ENCODE peak calls at places on chromosome 9, in eight cellular contexts. One of them, this sample, is unnamed.

GRCh38 chr9:16133556-16134227 is 580.8 kb downstream of the CCDC171 start:
- DNase-seq in RWPE1: peak
- DNase-seq in left lung: no peak
- DNase-seq in AG10803: peak
- DNase-seq in brain microvascular endothelial cell: peak
- DNase-seq in fibroblast of mammary gland: peak
- DNase-seq in heart right ventricle: peak
- DNase-seq in colonic mucosa: peak
- DNase-seq in this sample: no peak

GRCh38 chr9:34992376-34992951 is 2.9 kb downstream of the DNAJB5 start:
- DNase-seq in RWPE1: peak
- DNase-seq in left lung: peak
- DNase-seq in AG10803: peak
- DNase-seq in brain microvascular endothelial cell: peak
- DNase-seq in fibroblast of mammary gland: peak
- DNase-seq in heart right ventricle: peak
- DNase-seq in colonic mucosa: no peak
- DNase-seq in this sample: no peak

GRCh38 chr9:108041551-108041950 is 552.0 kb upstream of the KLF4 start:
- DNase-seq in RWPE1: peak
- DNase-seq in left lung: no peak
- DNase-seq in AG10803: peak
- DNase-seq in brain microvascular endothelial cell: peak
- DNase-seq in fibroblast of mammary gland: peak
- DNase-seq in heart right ventricle: no peak
- DNase-seq in colonic mucosa: no peak
- DNase-seq in this sample: no peak

GRCh38 chr9:34490360-34490759 is 31.8 kb downstream of the DNAI1 start:
- DNase-seq in RWPE1: no peak
- DNase-seq in left lung: no peak
- DNase-seq in AG10803: no peak
- DNase-seq in brain microvascular endothelial cell: no peak
- DNase-seq in fibroblast of mammary gland: no peak
- DNase-seq in heart right ventricle: no peak
- DNase-seq in colonic mucosa: no peak
- DNase-seq in this sample: no peak

GRCh38 chr9:81317939-81318338 is 371.4 kb downstream of the TLE1 start:
- DNase-seq in RWPE1: no peak
- DNase-seq in left lung: no peak
- DNase-seq in AG10803: no peak
- DNase-seq in brain microvascular endothelial cell: no peak
- DNase-seq in fibroblast of mammary gland: peak
- DNase-seq in heart right ventricle: no peak
- DNase-seq in colonic mucosa: no peak
- DNase-seq in this sample: no peak

GRCh38 chr9:116002624-116003023 is 151.0 kb upstream of the PAPPA start:
- DNase-seq in RWPE1: peak
- DNase-seq in left lung: no peak
- DNase-seq in AG10803: peak
- DNase-seq in brain microvascular endothelial cell: no peak
- DNase-seq in fibroblast of mammary gland: peak
- DNase-seq in heart right ventricle: no peak
- DNase-seq in colonic mucosa: no peak
- DNase-seq in this sample: no peak

GRCh38 chr9:2161661-2162060 is 146.5 kb downstream of the SMARCA2 start:
- DNase-seq in RWPE1: no peak
- DNase-seq in left lung: no peak
- DNase-seq in AG10803: no peak
- DNase-seq in brain microvascular endothelial cell: no peak
- DNase-seq in fibroblast of mammary gland: no peak
- DNase-seq in heart right ventricle: no peak
- DNase-seq in colonic mucosa: no peak
- DNase-seq in this sample: no peak

GRCh38 chr9:98347642-98348041 is 92.2 kb upstream of the TBC1D2 start:
- DNase-seq in RWPE1: no peak
- DNase-seq in left lung: no peak
- DNase-seq in AG10803: no peak
- DNase-seq in brain microvascular endothelial cell: no peak
- DNase-seq in fibroblast of mammary gland: no peak
- DNase-seq in heart right ventricle: no peak
- DNase-seq in colonic mucosa: no peak
- DNase-seq in this sample: no peak

GRCh38 chr9:92600742-92601261 is 65.0 kb upstream of the ECM2 start:
- DNase-seq in RWPE1: no peak
- DNase-seq in left lung: no peak
- DNase-seq in AG10803: peak
- DNase-seq in brain microvascular endothelial cell: peak
- DNase-seq in fibroblast of mammary gland: peak
- DNase-seq in heart right ventricle: no peak
- DNase-seq in colonic mucosa: no peak
- DNase-seq in this sample: no peak

GRCh38 chr9:91273853-91274552 is 87.7 kb downstream of the AUH start:
- DNase-seq in RWPE1: peak
- DNase-seq in left lung: no peak
- DNase-seq in AG10803: peak
- DNase-seq in brain microvascular endothelial cell: peak
- DNase-seq in fibroblast of mammary gland: peak
- DNase-seq in heart right ventricle: no peak
- DNase-seq in colonic mucosa: no peak
- DNase-seq in this sample: no peak

GRCh38 chr9:101716629-101717028 is 21.8 kb downstream of the GRIN3A start:
- DNase-seq in RWPE1: no peak
- DNase-seq in left lung: no peak
- DNase-seq in AG10803: no peak
- DNase-seq in brain microvascular endothelial cell: no peak
- DNase-seq in fibroblast of mammary gland: peak
- DNase-seq in heart right ventricle: no peak
- DNase-seq in colonic mucosa: no peak
- DNase-seq in this sample: no peak

GRCh38 chr9:138043061-138043410 is 165.5 kb downstream of the CACNA1B start:
- DNase-seq in RWPE1: no peak
- DNase-seq in left lung: no peak
- DNase-seq in AG10803: no peak
- DNase-seq in brain microvascular endothelial cell: no peak
- DNase-seq in fibroblast of mammary gland: no peak
- DNase-seq in heart right ventricle: no peak
- DNase-seq in colonic mucosa: no peak
- DNase-seq in this sample: no peak

GRCh38 chr9:129720181-129720864 is 32.5 kb downstream of the PTGES start:
- DNase-seq in RWPE1: no peak
- DNase-seq in left lung: no peak
- DNase-seq in AG10803: no peak
- DNase-seq in brain microvascular endothelial cell: no peak
- DNase-seq in fibroblast of mammary gland: no peak
- DNase-seq in heart right ventricle: no peak
- DNase-seq in colonic mucosa: no peak
- DNase-seq in this sample: no peak
- TF ChIP-seq CTCF in RWPE1: peak
- TF ChIP-seq CTCF in left lung: no peak
- TF ChIP-seq CTCF in AG10803: peak
- TF ChIP-seq CTCF in brain microvascular endothelial cell: peak
- TF ChIP-seq CTCF in fibroblast of mammary gland: peak
- TF ChIP-seq CTCF in heart right ventricle: no peak
- TF ChIP-seq CTCF in colonic mucosa: no peak
- TF ChIP-seq CTCF in this sample: no peak

GRCh38 chr9:136552117-136552685 is 6.4 kb upstream of the NOTCH1 start:
- DNase-seq in RWPE1: no peak
- DNase-seq in left lung: no peak
- DNase-seq in AG10803: peak
- DNase-seq in brain microvascular endothelial cell: peak
- DNase-seq in fibroblast of mammary gland: peak
- DNase-seq in heart right ventricle: peak
- DNase-seq in colonic mucosa: no peak
- DNase-seq in this sample: no peak
- TF ChIP-seq CTCF in RWPE1: no peak
- TF ChIP-seq CTCF in left lung: no peak
- TF ChIP-seq CTCF in AG10803: peak
- TF ChIP-seq CTCF in brain microvascular endothelial cell: no peak
- TF ChIP-seq CTCF in fibroblast of mammary gland: no peak
- TF ChIP-seq CTCF in heart right ventricle: no peak
- TF ChIP-seq CTCF in colonic mucosa: no peak
- TF ChIP-seq CTCF in this sample: no peak

GRCh38 chr9:14023285-14023684 is 290.7 kb downstream of the NFIB start:
- DNase-seq in RWPE1: no peak
- DNase-seq in left lung: no peak
- DNase-seq in AG10803: no peak
- DNase-seq in brain microvascular endothelial cell: no peak
- DNase-seq in fibroblast of mammary gland: no peak
- DNase-seq in heart right ventricle: no peak
- DNase-seq in colonic mucosa: no peak
- DNase-seq in this sample: no peak
- TF ChIP-seq CTCF in RWPE1: no peak
- TF ChIP-seq CTCF in left lung: no peak
- TF ChIP-seq CTCF in AG10803: no peak
- TF ChIP-seq CTCF in brain microvascular endothelial cell: no peak
- TF ChIP-seq CTCF in fibroblast of mammary gland: no peak
- TF ChIP-seq CTCF in heart right ventricle: no peak
- TF ChIP-seq CTCF in colonic mucosa: no peak
- TF ChIP-seq CTCF in this sample: no peak

GRCh38 chr9:88388886-88389617 is 808 bp downstream of the SPIN1 start:
- DNase-seq in RWPE1: peak
- DNase-seq in left lung: peak
- DNase-seq in AG10803: peak
- DNase-seq in brain microvascular endothelial cell: peak
- DNase-seq in fibroblast of mammary gland: peak
- DNase-seq in heart right ventricle: no peak
- DNase-seq in colonic mucosa: peak
- DNase-seq in this sample: peak

GRCh38 chr9:88390371-88390990 is 2.2 kb downstream of the SPIN1 start:
- DNase-seq in RWPE1: no peak
- DNase-seq in left lung: no peak
- DNase-seq in AG10803: peak
- DNase-seq in brain microvascular endothelial cell: no peak
- DNase-seq in fibroblast of mammary gland: peak
- DNase-seq in heart right ventricle: no peak
- DNase-seq in colonic mucosa: no peak
- DNase-seq in this sample: no peak

GRCh38 chr9:88387035-88387732 is 1.1 kb upstream of the SPIN1 start:
- DNase-seq in RWPE1: no peak
- DNase-seq in left lung: peak
- DNase-seq in AG10803: peak
- DNase-seq in brain microvascular endothelial cell: peak
- DNase-seq in fibroblast of mammary gland: peak
- DNase-seq in heart right ventricle: peak
- DNase-seq in colonic mucosa: peak
- DNase-seq in this sample: peak

GRCh38 chr9:88388203-88388885 is at the start of gene SPIN1:
- DNase-seq in RWPE1: peak
- DNase-seq in left lung: peak
- DNase-seq in AG10803: peak
- DNase-seq in brain microvascular endothelial cell: peak
- DNase-seq in fibroblast of mammary gland: peak
- DNase-seq in heart right ventricle: peak
- DNase-seq in colonic mucosa: peak
- DNase-seq in this sample: peak

DNA sequence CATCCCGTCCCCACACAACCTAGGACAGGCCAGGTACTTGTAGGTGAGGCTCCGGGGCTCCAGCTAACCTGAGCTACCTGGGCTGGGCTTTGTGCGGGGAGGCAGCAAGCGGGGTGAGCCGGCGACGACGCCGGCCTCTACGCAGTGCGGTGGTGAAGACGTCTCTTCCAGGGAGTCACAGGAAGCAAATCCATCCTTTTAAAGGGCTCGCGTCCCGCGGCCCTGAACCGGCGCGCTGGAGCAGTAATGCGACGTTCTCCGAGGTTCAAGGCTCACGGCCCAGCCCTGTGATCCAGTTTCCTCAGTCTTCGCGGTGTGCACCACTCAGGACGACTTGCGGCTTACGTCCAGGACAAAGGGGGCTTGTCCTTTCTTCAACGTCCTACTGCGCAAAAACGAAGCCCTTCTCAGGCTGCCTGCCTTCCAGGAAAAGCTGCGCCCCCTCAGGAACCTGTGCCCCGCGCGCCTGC is 476 bp upstream of the SPIN1 start:
- DNase-seq in RWPE1: peak
- DNase-seq in left lung: peak
- DNase-seq in AG10803: peak
- DNase-seq in brain microvascular endothelial cell: peak
- DNase-seq in fibroblast of mammary gland: peak
- DNase-seq in heart right ventricle: peak
- DNase-seq in colonic mucosa: peak
- DNase-seq in this sample: no peak
- TF ChIP-seq CTCF in RWPE1: no peak
- TF ChIP-seq CTCF in left lung: no peak
- TF ChIP-seq CTCF in AG10803: no peak
- TF ChIP-seq CTCF in brain microvascular endothelial cell: no peak
- TF ChIP-seq CTCF in fibroblast of mammary gland: no peak
- TF ChIP-seq CTCF in heart right ventricle: no peak
- TF ChIP-seq CTCF in colonic mucosa: no peak
- TF ChIP-seq CTCF in this sample: no peak

This sample was measured in activated B cell treated with CpG ODN at 0.5 μM for 24 hours.